ENCODE peak calls at places on chromosomes 4 and X, in six cellular contexts. One of them, this sample, is unnamed.

GRCh38 chr4:127782025-127782274 is 172 bp upstream of the HSPA4L start:
- DNase-seq in IMR-90: peak
- DNase-seq in mesendoderm: peak
- DNase-seq in mesenchymal stem cell: no peak
- DNase-seq in neuronal stem cell: peak
- DNase-seq in trophoblast cell: peak
- DNase-seq in this sample: peak

GRCh38 chr4:8392591-8393190 is 47.8 kb downstream of the ACOX3 start:
- DNase-seq in mesenchymal stem cell: no peak
- DNase-seq in trophoblast cell: peak
- DNase-seq in IMR-90: peak
- DNase-seq in neuronal stem cell: no peak
- DNase-seq in mesendoderm: peak
- DNase-seq in this sample: no peak

GRCh38 chr4:186676531-186677158 is 47.0 kb downstream of the FAT1 start:
- DNase-seq in mesenchymal stem cell: peak
- DNase-seq in neuronal stem cell: no peak
- DNase-seq in mesendoderm: peak
- DNase-seq in trophoblast cell: peak
- DNase-seq in IMR-90: peak
- DNase-seq in this sample: no peak

GRCh38 chrX:67619253-67619652 is 75.4 kb downstream of the AR start:
- DNase-seq in trophoblast cell: no peak
- DNase-seq in IMR-90: peak
- DNase-seq in neuronal stem cell: no peak
- DNase-seq in mesendoderm: no peak
- DNase-seq in mesenchymal stem cell: peak
- DNase-seq in this sample: no peak

GRCh38 chr4:53558061-53558801 is 33.1 kb downstream of the LNX1 start:
- DNase-seq in neuronal stem cell: no peak
- DNase-seq in IMR-90: peak
- DNase-seq in trophoblast cell: peak
- DNase-seq in mesendoderm: peak
- DNase-seq in mesenchymal stem cell: no peak
- DNase-seq in this sample: no peak

GRCh38 chr4:156598138-156598681 is 373.4 kb downstream of the PDGFC start:
- DNase-seq in trophoblast cell: no peak
- DNase-seq in mesenchymal stem cell: peak
- DNase-seq in neuronal stem cell: no peak
- DNase-seq in mesendoderm: no peak
- DNase-seq in IMR-90: peak
- DNase-seq in this sample: no peak

GRCh38 chrX:97844943-97845342 is 961.2 kb downstream of the RPA4 start:
- DNase-seq in neuronal stem cell: no peak
- DNase-seq in trophoblast cell: no peak
- DNase-seq in mesendoderm: no peak
- DNase-seq in IMR-90: no peak
- DNase-seq in mesenchymal stem cell: no peak
- DNase-seq in this sample: no peak

GRCh38 chrX:131032646-131033230 is 25.4 kb upstream of the ARHGAP36 start:
- DNase-seq in mesenchymal stem cell: no peak
- DNase-seq in mesendoderm: no peak
- DNase-seq in trophoblast cell: no peak
- DNase-seq in neuronal stem cell: no peak
- DNase-seq in IMR-90: no peak
- DNase-seq in this sample: no peak

GRCh38 chr4:150217192-150217591 is 138.9 kb downstream of the DCLK2 start:
- DNase-seq in IMR-90: peak
- DNase-seq in mesenchymal stem cell: peak
- DNase-seq in neuronal stem cell: peak
- DNase-seq in trophoblast cell: peak
- DNase-seq in mesendoderm: peak
- DNase-seq in this sample: no peak

GRCh38 chr4:1805493-1806222 is 12.6 kb downstream of the FGFR3 start:
- DNase-seq in mesendoderm: no peak
- DNase-seq in trophoblast cell: no peak
- DNase-seq in IMR-90: no peak
- DNase-seq in neuronal stem cell: no peak
- DNase-seq in mesenchymal stem cell: no peak
- DNase-seq in this sample: no peak

GRCh38 chr4:153771058-153771457 is 11.2 kb upstream of the RNF175 start:
- DNase-seq in IMR-90: no peak
- DNase-seq in trophoblast cell: no peak
- DNase-seq in neuronal stem cell: no peak
- DNase-seq in mesendoderm: no peak
- DNase-seq in mesenchymal stem cell: no peak
- DNase-seq in this sample: no peak

GRCh38 chr4:98193459-98194105 is 50.3 kb upstream of the STPG2 start:
- DNase-seq in neuronal stem cell: no peak
- DNase-seq in trophoblast cell: no peak
- DNase-seq in IMR-90: no peak
- DNase-seq in mesenchymal stem cell: no peak
- DNase-seq in mesendoderm: peak
- DNase-seq in this sample: peak

GRCh38 chrX:109782994-109783711 is 50.1 kb upstream of the ACSL4 start:
- DNase-seq in neuronal stem cell: no peak
- DNase-seq in mesenchymal stem cell: no peak
- DNase-seq in mesendoderm: no peak
- DNase-seq in IMR-90: peak
- DNase-seq in trophoblast cell: no peak
- DNase-seq in this sample: no peak

GRCh38 chrX:48468693-48469691 is 1.1 kb downstream of the SLC38A5 start:
- DNase-seq in IMR-90: no peak
- DNase-seq in trophoblast cell: no peak
- DNase-seq in mesendoderm: peak
- DNase-seq in neuronal stem cell: no peak
- DNase-seq in mesenchymal stem cell: no peak
- DNase-seq in this sample: peak

GRCh38 chr4:153541426-153542096 is 75.4 kb downstream of the TMEM131L start:
- DNase-seq in IMR-90: peak
- DNase-seq in neuronal stem cell: no peak
- DNase-seq in mesendoderm: no peak
- DNase-seq in mesenchymal stem cell: peak
- DNase-seq in trophoblast cell: no peak
- DNase-seq in this sample: no peak

GRCh38 chr4:3364199-3364598 is 71.4 kb downstream of the RGS12 start:
- DNase-seq in trophoblast cell: no peak
- DNase-seq in neuronal stem cell: no peak
- DNase-seq in mesenchymal stem cell: no peak
- DNase-seq in IMR-90: no peak
- DNase-seq in mesendoderm: no peak
- DNase-seq in this sample: no peak

GRCh38 chrX:49164589-49165360 is 2.2 kb downstream of the MAGIX start:
- DNase-seq in neuronal stem cell: no peak
- DNase-seq in mesenchymal stem cell: no peak
- DNase-seq in trophoblast cell: no peak
- DNase-seq in mesendoderm: no peak
- DNase-seq in IMR-90: no peak
- DNase-seq in this sample: no peak

GRCh38 chr4:2787230-2788100 is 5.4 kb upstream of the SH3BP2 start:
- DNase-seq in neuronal stem cell: no peak
- DNase-seq in mesendoderm: no peak
- DNase-seq in mesenchymal stem cell: no peak
- DNase-seq in IMR-90: no peak
- DNase-seq in trophoblast cell: no peak
- DNase-seq in this sample: peak

GRCh38 chrX:115642895-115643530 is 82.0 kb downstream of the PLS3 start:
- DNase-seq in trophoblast cell: peak
- DNase-seq in neuronal stem cell: peak
- DNase-seq in mesenchymal stem cell: peak
- DNase-seq in IMR-90: peak
- DNase-seq in mesendoderm: peak
- DNase-seq in this sample: no peak

GRCh38 chrX:30593435-30594200 is 16.1 kb upstream of the TASL start:
- DNase-seq in trophoblast cell: no peak
- DNase-seq in neuronal stem cell: no peak
- DNase-seq in mesendoderm: peak
- DNase-seq in IMR-90: no peak
- DNase-seq in mesenchymal stem cell: no peak
- DNase-seq in this sample: peak

GRCh38 chrX:72216973-72217372 is 21.9 kb downstream of the ERCC6L start:
- DNase-seq in mesenchymal stem cell: no peak
- DNase-seq in mesendoderm: no peak
- DNase-seq in trophoblast cell: no peak
- DNase-seq in neuronal stem cell: no peak
- DNase-seq in IMR-90: no peak
- DNase-seq in this sample: no peak

GRCh38 chrX:84441143-84441542 is 61.1 kb downstream of the HDX start:
- DNase-seq in mesenchymal stem cell: peak
- DNase-seq in mesendoderm: no peak
- DNase-seq in trophoblast cell: no peak
- DNase-seq in neuronal stem cell: no peak
- DNase-seq in IMR-90: peak
- DNase-seq in this sample: no peak
- H2AK5ac ChIP-seq in mesenchymal stem cell: no peak
- H2AK5ac ChIP-seq in mesendoderm: no peak
- H2AK5ac ChIP-seq in trophoblast cell: no peak
- H2AK5ac ChIP-seq in neuronal stem cell: no peak
- H2AK5ac ChIP-seq in IMR-90: no peak
- H2AK5ac ChIP-seq in this sample: no peak

GRCh38 chr4:71277353-71277752 is 61.5 kb upstream of the SLC4A4 start:
- DNase-seq in IMR-90: no peak
- DNase-seq in mesenchymal stem cell: no peak
- DNase-seq in neuronal stem cell: no peak
- DNase-seq in mesendoderm: no peak
- DNase-seq in trophoblast cell: no peak
- DNase-seq in this sample: no peak

GRCh38 chr4:71275004-71275403 is 63.8 kb upstream of the SLC4A4 start:
- DNase-seq in IMR-90: no peak
- DNase-seq in neuronal stem cell: no peak
- DNase-seq in trophoblast cell: no peak
- DNase-seq in mesendoderm: no peak
- DNase-seq in mesenchymal stem cell: no peak
- DNase-seq in this sample: no peak

GRCh38 chr4:71270901-71271300 is 67.9 kb upstream of the SLC4A4 start:
- DNase-seq in mesendoderm: peak
- DNase-seq in mesenchymal stem cell: peak
- DNase-seq in neuronal stem cell: peak
- DNase-seq in trophoblast cell: peak
- DNase-seq in IMR-90: peak
- DNase-seq in this sample: peak

GRCh38 chr4:71272976-71273375 is 65.8 kb upstream of the SLC4A4 start:
- DNase-seq in mesenchymal stem cell: no peak
- DNase-seq in neuronal stem cell: no peak
- DNase-seq in mesendoderm: no peak
- DNase-seq in trophoblast cell: no peak
- DNase-seq in IMR-90: no peak
- DNase-seq in this sample: no peak

GRCh38 chr4:71275570-71275969 is 63.2 kb upstream of the SLC4A4 start:
- DNase-seq in mesendoderm: no peak
- DNase-seq in IMR-90: no peak
- DNase-seq in mesenchymal stem cell: no peak
- DNase-seq in trophoblast cell: no peak
- DNase-seq in neuronal stem cell: no peak
- DNase-seq in this sample: no peak
- H2AK5ac ChIP-seq in mesendoderm: no peak
- H2AK5ac ChIP-seq in IMR-90: no peak
- H2AK5ac ChIP-seq in mesenchymal stem cell: no peak
- H2AK5ac ChIP-seq in trophoblast cell: no peak
- H2AK5ac ChIP-seq in neuronal stem cell: no peak
- H2AK5ac ChIP-seq in this sample: no peak

GRCh38 chrX:24055043-24055356 is 244 bp downstream of the EIF2S3 start:
- DNase-seq in mesenchymal stem cell: no peak
- DNase-seq in IMR-90: no peak
- DNase-seq in neuronal stem cell: no peak
- DNase-seq in mesendoderm: no peak
- DNase-seq in trophoblast cell: peak
- DNase-seq in this sample: no peak

DNA sequence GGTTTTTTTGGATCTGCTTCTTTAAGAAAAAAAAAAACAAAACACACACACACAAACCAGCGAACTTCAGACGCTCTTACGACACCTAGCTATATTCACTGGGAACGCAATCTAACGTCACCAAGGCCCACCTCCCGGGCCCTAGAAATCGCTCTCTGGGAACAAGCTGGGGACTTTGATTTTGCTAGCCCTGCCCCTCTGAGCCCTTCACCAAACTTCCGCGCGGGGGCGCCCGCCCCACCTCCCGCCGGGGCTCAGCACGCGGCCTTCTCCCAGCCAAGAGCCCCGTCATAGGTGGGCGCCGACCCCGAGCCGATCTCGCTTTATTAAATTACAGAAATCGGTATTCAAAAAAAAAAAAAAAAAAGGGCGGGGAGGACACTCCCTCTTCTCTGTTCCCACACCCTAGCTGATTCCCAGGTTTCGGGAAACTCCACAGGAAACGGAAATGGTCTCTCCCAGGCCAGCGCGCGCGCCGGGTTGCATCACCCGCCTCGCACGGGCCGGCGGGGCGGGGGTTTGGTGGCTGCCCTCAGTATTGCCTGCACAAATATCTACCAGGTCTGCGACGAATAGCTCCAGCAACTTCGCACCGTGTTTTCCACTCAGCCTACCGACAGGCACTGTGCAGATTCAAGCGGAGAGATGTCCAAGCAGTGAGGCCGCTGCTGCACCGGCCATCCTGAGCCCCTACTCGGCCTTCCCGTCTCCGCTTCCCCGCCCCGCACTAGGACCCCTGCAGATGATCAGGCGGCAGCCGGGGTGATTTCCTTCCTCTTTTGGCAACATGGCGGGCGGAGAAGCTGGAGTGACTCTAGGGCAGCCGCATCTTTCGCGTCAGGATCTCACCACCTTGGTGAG is at the start of gene EIF2S3:
- DNase-seq in mesenchymal stem cell: peak
- DNase-seq in mesendoderm: peak
- DNase-seq in trophoblast cell: peak
- DNase-seq in neuronal stem cell: peak
- DNase-seq in IMR-90: peak
- DNase-seq in this sample: peak
- H2AK5ac ChIP-seq in mesenchymal stem cell: no peak
- H2AK5ac ChIP-seq in mesendoderm: no peak
- H2AK5ac ChIP-seq in trophoblast cell: peak
- H2AK5ac ChIP-seq in neuronal stem cell: no peak
- H2AK5ac ChIP-seq in IMR-90: peak
- H2AK5ac ChIP-seq in this sample: no peak

DNA sequence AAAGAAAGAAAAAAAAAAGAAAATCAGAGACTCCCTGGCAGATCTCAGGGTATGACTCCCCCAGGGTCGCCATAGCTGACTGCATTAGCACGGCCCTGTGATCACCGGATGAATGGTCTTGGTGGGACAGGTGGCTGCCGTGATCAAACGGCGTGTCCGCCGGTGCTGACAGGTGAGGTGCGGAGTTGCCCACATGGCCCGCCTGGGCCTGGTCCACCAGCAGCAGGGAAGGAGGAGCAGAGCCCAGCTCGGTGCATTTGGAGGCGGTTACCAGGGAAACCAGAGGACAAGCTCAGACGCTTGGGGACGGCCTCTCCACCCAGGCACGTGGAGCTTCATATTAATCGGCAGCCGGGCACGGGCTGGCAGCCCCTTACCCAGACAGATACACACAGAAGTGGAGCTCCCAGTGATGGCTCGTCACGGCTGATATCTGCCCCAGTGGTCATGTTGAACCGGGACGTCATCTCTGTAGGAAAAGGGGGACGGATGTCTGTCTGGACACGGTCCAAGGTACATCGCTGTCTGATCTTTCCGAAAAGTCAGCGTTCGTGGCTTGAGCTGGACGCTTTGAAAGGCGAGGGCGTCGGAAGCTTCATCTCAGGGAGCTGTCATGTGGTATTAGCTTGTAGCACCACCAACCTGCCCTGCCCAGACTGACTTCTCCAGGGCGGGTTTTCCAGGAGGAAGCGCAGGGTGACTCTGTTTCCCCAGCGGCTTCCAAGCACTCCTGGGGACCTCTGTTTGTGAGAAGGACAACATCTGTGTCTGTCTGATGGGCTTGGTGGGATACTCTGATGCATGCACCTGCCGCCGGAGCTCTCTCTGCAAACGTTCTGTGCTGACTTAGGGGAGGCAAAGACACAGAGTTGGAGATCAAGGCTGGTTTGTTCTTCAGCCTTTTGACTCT is 180.7 kb downstream of the CRLF2 start:
- DNase-seq in mesenchymal stem cell: no peak
- DNase-seq in IMR-90: no peak
- DNase-seq in mesendoderm: no peak
- DNase-seq in trophoblast cell: no peak
- DNase-seq in neuronal stem cell: no peak
- DNase-seq in this sample: peak
- H2AK5ac ChIP-seq in mesenchymal stem cell: no peak
- H2AK5ac ChIP-seq in IMR-90: no peak
- H2AK5ac ChIP-seq in mesendoderm: no peak
- H2AK5ac ChIP-seq in trophoblast cell: no peak
- H2AK5ac ChIP-seq in neuronal stem cell: peak
- H2AK5ac ChIP-seq in this sample: no peak

This sample was measured in H9.